ENCODE peak calls at places on chromosomes 2 and 18, in seven cellular contexts. E is CD8-positive, alpha-beta memory T cell; X is SJSA1; L is thoracic aorta; U is tibial artery; P is heart left ventricle; F is Karpas-422. S is an unnamed sample.

GRCh38 chr2:25955869-25956535 is 26.3 kb downstream of the KIF3C start:
- DNase-seq in E (no peak), L (no peak), F (peak; percentile 61), P (no peak), U (no peak), X (no peak), S (no peak)

GRCh38 chr2:159103411-159103810 is 135.0 kb downstream of the TANC1 start:
- DNase-seq in P (no peak), F (no peak), E (no peak), U (no peak), X (no peak), L (no peak), S (no peak)

GRCh38 chr18:55907352-55908045 is 319.5 kb upstream of the TCF4 start:
- DNase-seq in F (no peak), P (peak; percentile 24), X (peak; percentile 59), E (no peak), U (no peak), L (no peak), S (peak; percentile 38)

GRCh38 chr2:238334885-238335284 is 14.6 kb downstream of the TRAF3IP1 start:
- DNase-seq in L (no peak), F (peak; percentile 70), X (no peak), E (no peak), U (no peak), P (no peak), S (no peak)

GRCh38 chr2:232075859-232076258 is 114.3 kb downstream of the DIS3L2 start:
- DNase-seq in U (no peak), F (no peak), L (no peak), P (no peak), E (no peak), X (no peak), S (no peak)

GRCh38 chr2:170034596-170034995 is 143.4 kb upstream of the MYO3B start:
- DNase-seq in L (no peak), P (no peak), F (no peak), E (no peak), U (no peak), X (no peak), S (no peak)

GRCh38 chr2:148273158-148273691 is 252.3 kb downstream of the MBD5 start:
- DNase-seq in F (no peak), L (no peak), X (no peak), U (no peak), P (no peak), E (no peak), S (no peak)

GRCh38 chr2:69046221-69046662 is 33.3 kb downstream of the ANTXR1 start:
- DNase-seq in E (no peak), F (no peak), X (peak; percentile 81), U (no peak), P (no peak), L (no peak), S (peak; percentile 35)

GRCh38 chr2:207734636-207735512 is 23.4 kb downstream of the CCNYL1 start:
- DNase-seq in F (no peak), X (no peak), U (no peak), E (no peak), L (no peak), P (no peak), S (no peak)

GRCh38 chr2:160252278-160252887 is 52.3 kb upstream of the ITGB6 start:
- DNase-seq in X (peak; percentile 59), F (no peak), U (no peak), E (no peak), L (no peak), P (no peak), S (no peak)

GRCh38 chr2:218255441-218255840 is 5.4 kb upstream of the GPBAR1 start:
- DNase-seq in P (no peak), E (no peak), U (no peak), L (no peak), X (no peak), F (no peak), S (no peak)

GRCh38 chr2:91477731-91478672 is 2786.5 kb downstream of the RPIA start:
- DNase-seq in X (peak; percentile 11), U (no peak), L (no peak), F (no peak), E (no peak), P (peak; percentile 42), S (peak; percentile 17)

GRCh38 chr2:238566001-238566645 is 139.4 kb downstream of the ASB1 start:
- DNase-seq in L (no peak), F (no peak), E (no peak), U (no peak), X (no peak), P (no peak), S (no peak)

GRCh38 chr2:241120440-241120839 is 18.4 kb upstream of the MTERF4 start:
- DNase-seq in X (no peak), P (no peak), E (no peak), F (peak; percentile 45), U (no peak), L (no peak), S (no peak)

GRCh38 chr2:233114421-233114861 is 54.3 kb downstream of the INPP5D start:
- DNase-seq in L (no peak), P (no peak), U (no peak), X (no peak), E (peak; percentile 66), F (no peak), S (no peak)

GRCh38 chr2:145411493-145411892 is 891.6 kb upstream of the ZEB2 start:
- DNase-seq in X (no peak), U (no peak), E (peak; percentile 36), F (peak; percentile 32), P (no peak), L (no peak), S (no peak)

GRCh38 chr2:190093793-190094192 is 31.3 kb upstream of the MSTN start:
- DNase-seq in L (no peak), P (peak; percentile 23), E (no peak), X (no peak), F (no peak), U (peak; percentile 23), S (no peak)

GRCh38 chr2:113041871-113042270 is 10.8 kb downstream of the IL36B start:
- DNase-seq in X (no peak), P (no peak), L (no peak), F (no peak), U (no peak), E (no peak), S (no peak)

GRCh38 chr2:205708231-205708631 is 25.9 kb downstream of the NRP2 start:
- DNase-seq in F (no peak), P (peak; percentile 68), X (peak; percentile 50), L (no peak), U (no peak), E (no peak), S (no peak)

GRCh38 chr2:64945973-64946736 is 43.0 kb upstream of the SLC1A4 start:
- DNase-seq in F (no peak), X (peak; percentile 79), E (peak; percentile 36), P (no peak), U (no peak), L (no peak), S (peak; percentile 14)

GRCh38 chr2:196677404-196677803 is 37.9 kb downstream of the CCDC150 start:
- DNase-seq in L (no peak), X (no peak), P (no peak), U (no peak), E (no peak), F (no peak), S (no peak)

DNA sequence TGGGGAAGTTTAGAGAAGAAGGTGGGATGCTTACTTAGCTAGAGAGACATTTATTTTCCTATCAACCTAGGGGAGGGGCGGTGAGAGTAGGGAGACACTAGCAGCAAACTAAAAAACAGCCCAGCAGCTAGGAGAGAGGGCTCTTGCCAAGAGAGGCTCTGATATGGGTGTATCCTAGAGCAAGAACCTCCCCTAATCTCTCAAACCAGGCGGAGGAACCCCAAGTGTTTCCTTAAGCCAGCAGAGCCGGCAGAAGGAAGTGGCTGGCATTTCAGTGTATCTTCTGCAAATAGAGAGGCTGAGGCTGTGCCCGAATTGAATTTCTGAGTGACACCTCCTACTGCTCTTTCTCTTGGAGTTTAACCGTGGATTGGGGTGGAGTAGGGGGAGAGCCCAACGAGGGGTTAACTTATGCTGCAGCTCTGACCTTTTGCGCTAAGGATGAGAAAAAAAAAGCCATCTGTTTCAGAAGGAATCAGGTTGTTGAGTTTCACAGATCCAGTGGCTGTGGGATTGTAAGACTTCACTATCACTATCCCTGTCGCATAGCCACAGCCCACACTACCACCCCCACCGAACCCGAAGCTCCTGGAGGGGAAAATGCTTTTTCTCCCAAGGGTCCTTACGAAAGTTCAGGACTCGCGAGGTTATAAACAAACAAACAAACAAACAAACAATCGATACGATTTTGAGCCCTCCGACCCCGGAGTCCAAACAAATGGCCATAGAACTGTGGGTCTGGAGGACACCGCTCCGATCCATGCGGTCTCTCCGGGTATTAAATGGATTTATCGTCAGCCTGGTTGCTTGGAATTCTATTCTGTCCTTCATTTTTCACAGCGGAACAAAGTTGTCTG is 1.3 kb downstream of the ST8SIA5 start:
- DNase-seq in X (no peak), L (no peak), P (no peak), E (no peak), U (no peak), F (no peak), S (peak; percentile 9)
- H3K27me3 ChIP-seq in X (peaks cover 47% of the 10 kb centered on the region), L (no peaks in the 10 kb centered on the region), P (peaks cover 24% of the 10 kb centered on the region), E (peaks cover 8% of the 10 kb centered on the region), U (peaks cover 56% of the 10 kb centered on the region), F (no peaks in the 10 kb centered on the region), S (no peaks in the 10 kb centered on the region)

GRCh38 chr2:98730851-98731708 is at the start of gene MGAT4A:
- DNase-seq in L (no peak), E (peak; percentile 86), F (peak; percentile 74), X (no peak), U (peak; percentile 65), P (peak; percentile 85), S (peak; percentile 25)
- H3K4me3 ChIP-seq in L (peak within 1 kb of the TSS; percentile 88), E (peak within 1 kb of the TSS; percentile 72), F (peak within 1 kb of the TSS; percentile 63), X (peak within 1 kb of the TSS; percentile 43), U (peak within 1 kb of the TSS; percentile 93), P (peak within 1 kb of the TSS; percentile 85), S (peak within 1 kb of the TSS; percentile 59)

DNA sequence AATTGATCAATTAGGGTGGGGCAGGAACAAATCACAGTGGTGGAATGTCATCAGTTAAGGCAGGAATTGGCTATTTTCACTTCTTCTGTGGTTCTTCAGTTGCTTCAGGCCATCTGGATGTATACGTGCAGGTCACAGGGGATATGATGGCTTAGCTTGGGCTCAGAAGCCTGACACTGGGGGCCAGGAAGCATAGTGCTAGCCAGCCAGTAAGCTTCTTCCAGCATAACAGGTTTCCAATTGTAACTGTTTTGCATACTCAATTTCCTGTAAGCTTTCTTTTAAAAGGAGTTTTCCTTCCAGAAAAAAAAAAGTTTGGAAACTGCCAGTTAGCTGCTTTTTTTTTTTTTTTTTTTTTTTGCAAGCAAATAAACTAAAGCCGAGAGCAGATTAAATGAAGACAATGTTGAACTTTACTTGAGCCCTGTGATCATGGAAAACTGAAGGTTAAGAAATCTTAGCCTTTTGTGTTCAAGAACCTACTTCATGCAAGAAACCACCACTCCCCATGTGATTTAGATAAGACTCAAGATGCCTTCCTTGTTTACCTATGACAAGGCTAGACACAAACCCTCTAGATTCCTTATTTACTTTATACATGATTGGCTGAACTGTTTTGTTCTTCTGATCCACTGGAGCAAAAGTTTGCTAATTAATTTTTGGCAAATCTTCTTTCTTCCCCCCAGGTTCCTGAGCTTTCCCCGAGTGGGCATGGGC is 126.9 kb upstream of the LINC00305 start:
- DNase-seq in U (no peak), F (no peak), X (no peak), L (no peak), P (no peak), E (no peak), S (no peak)
- H3K27me3 ChIP-seq in U (no peaks in the 10 kb centered on the region), F (no peaks in the 10 kb centered on the region), X (no peaks in the 10 kb centered on the region), L (no peaks in the 10 kb centered on the region), P (no peaks in the 10 kb centered on the region), E (no peaks in the 10 kb centered on the region), S (no peaks in the 10 kb centered on the region)

GRCh38 chr18:27223570-27224340 is 38.6 kb upstream of the CHST9 start:
- DNase-seq in P (no peak), L (no peak), F (no peak), X (no peak), E (no peak), U (no peak), S (peak; percentile 60)
- H3K4me3 ChIP-seq in P (no peak overlapping the region), L (no peak overlapping the region), F (no peak overlapping the region), X (no peak overlapping the region), E (no peak overlapping the region), U (no peak overlapping the region), S (no peak overlapping the region)